ENCODE peak calls at places on chromosomes 2 and 18, in four cellular contexts. G, X, W and M are unnamed samples.

GRCh38 chr2:157355618-157356017 is 30.0 kb upstream of the ERMN start:
- DNase-seq in W (no peak), G (no peak), X (peak), M (no peak)

GRCh38 chr2:111168528-111168929 is 47.8 kb downstream of the BCL2L11 start:
- DNase-seq in G (peak), X (peak), W (peak), M (peak)

GRCh38 chr2:20666114-20666363 is 905 bp upstream of the GDF7 start:
- DNase-seq in W (no peak), X (no peak), G (no peak), M (no peak)

GRCh38 chr2:143716527-143716926 is 587.3 kb downstream of the ARHGAP15 start:
- DNase-seq in W (no peak), X (no peak), G (no peak), M (no peak)

GRCh38 chr2:75698928-75699327 is 11.8 kb downstream of the GCFC2 start:
- DNase-seq in X (peak), G (no peak), W (no peak), M (no peak)

GRCh38 chr2:85826990-85827878 is 61.6 kb downstream of the ST3GAL5 start:
- DNase-seq in G (no peak), X (peak), W (peak), M (peak)

GRCh38 chr2:173607601-173608311 is 253.1 kb downstream of the CDCA7 start:
- DNase-seq in W (no peak), X (no peak), G (no peak), M (no peak)

GRCh38 chr2:237414056-237414661 is at the start of gene COL6A3:
- DNase-seq in W (no peak), X (peak), G (no peak), M (no peak)

GRCh38 chr2:136056077-136056688 is 61.8 kb downstream of the CXCR4 start:
- DNase-seq in X (no peak), W (no peak), G (peak), M (no peak)

GRCh38 chr2:170848587-170848986 is 31.9 kb downstream of the GAD1 start:
- DNase-seq in X (peak), W (no peak), G (no peak), M (no peak)

GRCh38 chr2:12416600-12416999 is 300.1 kb upstream of the TRIB2 start:
- DNase-seq in X (peak), W (peak), G (no peak), M (no peak)

GRCh38 chr2:96353032-96353561 is 17.5 kb downstream of the NCAPH start:
- DNase-seq in X (no peak), G (no peak), W (peak), M (no peak)

GRCh38 chr2:42519624-42520023 is 25.8 kb upstream of the KCNG3 start:
- DNase-seq in G (no peak), X (no peak), W (no peak), M (no peak)

GRCh38 chr18:49212819-49213218 is 247.6 kb downstream of the DYM start:
- DNase-seq in W (no peak), X (peak), G (no peak), M (no peak)

GRCh38 chr2:160970052-160970846 is 190.0 kb upstream of the TANK start:
- DNase-seq in W (peak), G (no peak), X (peak), M (peak)

GRCh38 chr2:69087912-69088240 is 74.9 kb downstream of the ANTXR1 start:
- DNase-seq in W (no peak), G (no peak), X (peak), M (no peak)

DNA sequence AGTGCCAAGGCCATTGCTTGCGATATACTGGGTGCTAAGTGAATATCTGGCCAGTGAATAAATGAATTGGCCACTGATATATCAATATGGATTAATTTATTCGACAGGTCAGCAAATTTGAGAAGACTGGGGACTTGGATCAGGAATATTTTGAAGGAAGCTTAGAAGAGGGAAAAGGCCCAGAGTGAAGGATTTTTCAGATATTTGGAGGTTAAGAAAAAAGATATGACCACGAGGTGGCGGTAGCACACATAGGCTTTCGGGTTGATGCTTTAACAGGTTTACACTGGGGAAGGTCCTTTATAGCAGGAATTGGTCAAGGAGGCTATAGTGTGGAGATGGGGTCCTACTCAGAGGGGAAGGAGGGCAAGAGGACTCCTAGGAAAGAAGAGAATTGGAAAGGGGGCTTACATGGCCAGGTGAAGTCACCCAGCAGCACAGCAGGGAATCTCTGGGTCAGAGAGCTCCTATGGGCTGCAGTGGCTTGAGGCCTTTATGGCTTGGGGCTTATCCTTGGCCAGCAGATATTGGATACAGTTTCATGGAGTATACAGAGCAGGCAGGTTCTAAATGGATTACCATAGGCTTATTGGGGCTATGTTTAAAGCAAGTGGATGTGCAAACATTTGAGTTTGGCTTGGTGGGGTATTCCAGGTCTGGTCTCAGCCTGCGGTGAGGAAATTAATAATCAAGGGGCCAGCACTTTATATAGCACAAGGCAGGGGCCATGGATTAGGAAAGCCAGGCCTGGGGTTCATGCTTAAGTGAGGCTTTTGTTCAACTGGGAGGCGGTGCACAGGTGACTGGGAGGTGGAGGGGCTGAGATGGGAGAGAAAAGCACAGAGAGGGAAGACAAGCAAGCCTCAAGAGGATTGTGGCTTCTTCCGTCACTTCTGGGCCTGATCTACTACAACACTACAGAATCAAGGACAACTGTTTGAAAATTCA is 9.7 kb downstream of the IL1RN start:
- DNase-seq in X (peak), G (no peak), W (peak), M (peak)
- TF ChIP-seq ELK1 in X (no peak), G (no peak), W (no peak), M (no peak)

DNA sequence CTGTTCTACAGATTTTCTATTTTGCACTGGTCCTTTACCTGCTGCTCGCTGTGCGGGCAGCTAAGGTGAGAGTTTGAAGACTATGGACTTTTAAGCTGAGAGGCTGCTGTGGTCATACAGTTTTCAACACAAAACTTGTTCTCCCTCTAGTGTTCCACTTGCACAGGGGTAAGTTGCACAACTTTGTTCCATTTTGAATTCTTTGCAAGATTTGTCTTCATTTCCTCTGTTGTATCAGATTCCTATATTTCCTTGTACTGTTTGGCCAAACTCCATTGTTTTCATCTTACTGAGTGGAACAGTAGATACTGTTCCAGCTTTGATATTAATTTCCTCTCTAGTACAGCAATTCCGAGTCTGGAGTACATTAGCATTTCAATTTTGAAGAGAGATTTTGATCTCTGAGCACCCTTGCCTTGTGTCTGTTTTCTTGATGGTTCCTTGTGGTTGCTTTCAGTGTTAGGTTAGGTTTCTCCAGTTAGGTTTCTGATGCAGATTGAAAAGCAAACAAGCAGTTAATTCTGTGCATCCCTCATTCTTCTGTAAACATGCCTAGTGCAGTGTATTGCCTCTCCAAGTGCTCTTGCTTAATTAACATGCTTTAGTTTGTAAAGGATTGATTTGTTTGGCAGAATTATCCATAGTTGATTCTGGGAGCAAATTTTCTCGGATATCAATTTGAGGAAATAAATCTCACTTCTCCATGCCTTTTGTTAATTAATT is 188.8 kb downstream of the PTPRM start:
- DNase-seq in G (no peak), X (peak), W (no peak), M (no peak)
- TF ChIP-seq ELK1 in G (no peak), X (no peak), W (no peak), M (no peak)

DNA sequence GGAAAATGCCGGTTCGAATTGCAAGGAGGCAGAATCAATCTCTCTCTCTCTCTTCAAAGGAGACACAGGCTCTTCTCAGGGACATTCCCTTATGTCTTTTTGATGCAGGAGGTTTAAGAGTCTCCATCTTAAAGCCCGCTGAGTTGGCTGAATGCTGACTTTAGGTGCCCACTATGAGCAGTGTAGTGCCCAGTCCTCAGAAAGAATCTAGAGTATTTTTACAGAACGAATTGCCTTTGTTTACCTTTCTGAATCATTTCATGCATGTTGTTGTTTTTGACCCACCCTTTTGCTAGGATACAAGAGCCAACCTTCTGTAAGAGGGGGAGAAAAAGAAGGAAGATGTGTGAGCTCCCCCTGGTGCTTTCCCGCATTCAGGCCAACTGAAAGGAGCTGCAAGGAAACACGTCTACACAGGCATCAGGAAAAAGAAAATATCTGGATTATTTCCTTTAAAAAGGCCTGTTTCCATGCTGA is 193.5 kb upstream of the TCF4 start:
- DNase-seq in G (no peak), W (peak), X (peak), M (peak)
- TF ChIP-seq ELK1 in G (no peak), W (no peak), X (no peak), M (no peak)

GRCh38 chr18:31206064-31206463 is 43.4 kb upstream of the DSC1 start:
- DNase-seq in X (no peak), G (no peak), W (no peak), M (no peak)
- TF ChIP-seq ELK1 in X (no peak), G (no peak), W (no peak), M (no peak)

DNA sequence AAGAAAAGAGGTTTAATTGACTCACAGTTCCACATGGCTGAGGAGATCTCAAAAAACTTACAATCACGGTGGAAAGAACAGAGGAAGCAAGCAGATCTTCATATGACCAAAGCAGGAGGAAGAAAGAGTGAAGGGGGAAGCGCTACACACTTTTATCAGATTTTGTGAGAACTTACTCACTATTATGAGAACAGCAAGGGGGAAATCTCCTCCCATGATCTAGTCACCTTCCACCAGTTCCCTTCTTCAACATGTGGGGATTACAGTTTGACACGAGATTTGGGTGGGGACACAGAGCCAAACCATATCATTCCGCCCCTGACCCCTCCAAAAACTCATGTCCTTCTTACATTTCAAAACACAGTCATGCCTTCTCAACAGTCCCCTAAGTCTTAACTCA is 54.2 kb downstream of the G6PC2 start:
- DNase-seq in X (no peak), W (no peak), G (no peak), M (no peak)
- TF ChIP-seq ELK1 in X (no peak), W (no peak), G (no peak), M (no peak)